ENCODE peak calls at places on chromosome 5, in nine cellular contexts. R is non-pigmented ciliary epithelial cell; J is HuH-7; O is stimulated activated CD8-positive, alpha-beta memory T cell treated with anti-CD3 and anti-CD28 coated beads, Interleukin-4, amount 100 ng/mL, for 4 hours; K is activated T-helper 1 cell treated with Interleukin-2 at 50 U/mL for 16 hours; I is GM23248; X is aorta; S is cardiac septum; Y is upper lobe of right lung. V is an unnamed sample.

GRCh38 chr5:81145329-81145728 is 87.8 kb upstream of the CKMT2 start:
- DNase-seq in K (no peak), R (no peak), Y (no peak), J (no peak), X (no peak), O (no peak), I (no peak), S (no peak), V (no peak)

GRCh38 chr5:32852535-32852934 is 141.4 kb downstream of the NPR3 start:
- DNase-seq in S (no peak), X (peak; percentile 61), I (peak; percentile 29), J (peak; percentile 13), O (no peak), Y (no peak), R (peak; percentile 57), K (no peak), V (no peak)

GRCh38 chr5:178398856-178399722 is 166.5 kb upstream of the PHYKPL start:
- DNase-seq in J (no peak), K (no peak), R (no peak), X (peak; percentile 23), O (no peak), S (peak; percentile 68), Y (peak; percentile 48), I (no peak), V (no peak)

GRCh38 chr5:124234022-124234899 is 512.2 kb downstream of the ZNF608 start:
- DNase-seq in X (no peak), Y (no peak), O (no peak), R (no peak), J (no peak), K (no peak), S (no peak), I (no peak), V (no peak)

GRCh38 chr5:31741496-31741895 is 102.6 kb downstream of the PDZD2 start:
- DNase-seq in K (no peak), S (no peak), X (peak; percentile 54), O (no peak), R (no peak), I (no peak), J (no peak), Y (no peak), V (no peak)

GRCh38 chr5:146137967-146138403 is 32.6 kb upstream of the PLAC8L1 start:
- DNase-seq in X (no peak), I (no peak), S (no peak), K (no peak), O (no peak), J (no peak), Y (peak; percentile 73), R (peak; percentile 37), V (no peak)

GRCh38 chr5:69368458-69369368 is 607 bp downstream of the AK6 start:
- DNase-seq in O (peak; percentile 12), K (no peak), J (no peak), S (no peak), I (peak; percentile 60), Y (no peak), R (no peak), X (no peak), V (no peak)

GRCh38 chr5:41176952-41177351 is 36.4 kb downstream of the C6 start:
- DNase-seq in J (no peak), K (no peak), R (no peak), S (no peak), O (no peak), Y (no peak), I (peak; percentile 4), X (no peak), V (no peak)

GRCh38 chr5:179839328-179840256 is 18.9 kb downstream of the SQSTM1 start:
- DNase-seq in K (no peak), X (no peak), S (no peak), Y (no peak), J (no peak), R (no peak), O (no peak), I (no peak), V (peak; percentile 70)

GRCh38 chr5:157540707-157541451 is 34.7 kb downstream of the ADAM19 start:
- DNase-seq in S (peak; percentile 78), Y (peak; percentile 70), O (no peak), K (peak; percentile 17), I (peak; percentile 84), X (peak; percentile 74), J (no peak), R (no peak), V (peak; percentile 83)

V was measured in spleen.